ENCODE peak calls at places on chromosomes 7 and 10, in four cellular contexts. L, W, I and P are unnamed samples.

GRCh38 chr10:361203-362135 is 226.2 kb downstream of the ZMYND11 start:
- DNase-seq in L (no peak), W (no peak), I (no peak), P (no peak)

GRCh38 chr7:126589068-126589684 is 663.6 kb downstream of the GRM8 start:
- DNase-seq in L (no peak), W (no peak), I (no peak), P (no peak)

GRCh38 chr10:62814901-62815372 is 1.2 kb downstream of the EGR2 start:
- DNase-seq in L (no peak), W (peak), I (no peak), P (peak)

GRCh38 chr7:21948364-21948763 is 2.7 kb upstream of the CDCA7L start:
- DNase-seq in L (no peak), W (no peak), I (no peak), P (no peak)

GRCh38 chr7:44101966-44102845 is 1.9 kb upstream of the AEBP1 start:
- DNase-seq in L (no peak), W (peak), I (no peak), P (no peak)

GRCh38 chr10:52779541-52780390 is 7.2 kb upstream of the MBL2 start:
- DNase-seq in L (peak), W (peak), I (no peak), P (no peak)

GRCh38 chr10:27319752-27320561 is 79.4 kb upstream of the ACBD5 start:
- DNase-seq in L (no peak), W (peak), I (peak), P (no peak)

GRCh38 chr7:134669845-134670373 is 23.3 kb downstream of the BPGM start:
- DNase-seq in L (no peak), W (peak), I (no peak), P (peak)

GRCh38 chr7:77626515-77627306 is 69.5 kb upstream of the RSBN1L start:
- DNase-seq in L (no peak), W (no peak), I (no peak), P (no peak)

GRCh38 chr10:86100581-86101061 is 266.0 kb downstream of the GRID1 start:
- DNase-seq in L (peak), W (no peak), I (no peak), P (no peak)

GRCh38 chr7:17599733-17600685 is 301.6 kb downstream of the AHR start:
- DNase-seq in L (no peak), W (peak), I (no peak), P (no peak)

GRCh38 chr7:126856691-126857291 is 395.9 kb downstream of the GRM8 start:
- DNase-seq in L (peak), W (no peak), I (no peak), P (no peak)

GRCh38 chr7:137820677-137821420 is 25.9 kb downstream of the DGKI start:
- DNase-seq in L (no peak), W (peak), I (peak), P (no peak)

GRCh38 chr10:90125966-90126600 is 424.7 kb downstream of the KIF20B start:
- DNase-seq in L (no peak), W (peak), I (no peak), P (no peak)